ENCODE peak calls at places on chromosome 1, in four cellular contexts. P is A172, I is left lung, D is NCI-H146. J is an unnamed sample.

GRCh38 chr1:21573971-21574458 is 64.8 kb downstream of the ALPL start:
- DNase-seq in P (peak), I (peak), D (peak), J (peak)

GRCh38 chr1:244210884-244211558 is 159.9 kb downstream of the ZBTB18 start:
- DNase-seq in P (peak), I (no peak), D (peak), J (no peak)

GRCh38 chr1:115753830-115754229 is 14.7 kb downstream of the CASQ2 start:
- DNase-seq in P (no peak), I (no peak), D (no peak), J (no peak)

GRCh38 chr1:53659436-53659835 is 79.5 kb downstream of the GLIS1 start:
- DNase-seq in P (no peak), I (peak), D (no peak), J (no peak)

GRCh38 chr1:3697810-3698209 is 45.5 kb downstream of the TP73 start:
- DNase-seq in P (no peak), I (no peak), D (peak), J (no peak)

GRCh38 chr1:240128361-240128760 is 36.7 kb downstream of the FMN2 start:
- DNase-seq in P (no peak), I (no peak), D (no peak), J (no peak)

GRCh38 chr1:186880982-186881381 is 52.2 kb downstream of the PLA2G4A start:
- DNase-seq in P (no peak), I (no peak), D (no peak), J (no peak)

GRCh38 chr1:24177161-24177560 is 9.9 kb downstream of the IFNLR1 start:
- DNase-seq in P (no peak), I (no peak), D (no peak), J (no peak)

GRCh38 chr1:159979257-159979656 is 25.2 kb upstream of the SLAMF9 start:
- DNase-seq in P (no peak), I (no peak), D (no peak), J (no peak)

GRCh38 chr1:107479865-107480264 is 339.0 kb downstream of the NTNG1 start:
- DNase-seq in P (no peak), I (no peak), D (no peak), J (no peak)

GRCh38 chr1:65896721-65897120 is 104.0 kb downstream of the PDE4B start:
- DNase-seq in P (no peak), I (no peak), D (no peak), J (no peak)

GRCh38 chr1:158329807-158330206 is 1.5 kb downstream of the CD1B start:
- DNase-seq in P (no peak), I (no peak), D (no peak), J (no peak)

J was measured in lower lobe of right lung.